ENCODE peak calls at places on chromosomes 1 and 21, in ten cellular contexts. One of them, this sample, is unnamed. For H3K4me1, the result is how much of the 10 kb centered on the place peaks cover.

GRCh38 chr1:29998686-29999085 is 724.7 kb downstream of the MATN1 start:
- DNase-seq in stomach: no peak
- DNase-seq in IMR-90: no peak
- DNase-seq in gastrocnemius medialis: no peak
- DNase-seq in ovary: no peak
- DNase-seq in suprapubic skin: no peak
- DNase-seq in body of pancreas: no peak
- DNase-seq in tibial nerve: no peak
- DNase-seq in K562: no peak
- DNase-seq in HCT116: no peak
- DNase-seq in this sample: no peak

GRCh38 chr1:234572966-234573365 is 37.0 kb downstream of the IRF2BP2 start:
- DNase-seq in gastrocnemius medialis: no peak
- DNase-seq in body of pancreas: no peak
- DNase-seq in stomach: no peak
- DNase-seq in ovary: no peak
- DNase-seq in HCT116: no peak
- DNase-seq in K562: no peak
- DNase-seq in tibial nerve: no peak
- DNase-seq in IMR-90: no peak
- DNase-seq in suprapubic skin: no peak
- DNase-seq in this sample: no peak

GRCh38 chr1:155507960-155508359 is 54.6 kb downstream of the ASH1L start:
- DNase-seq in gastrocnemius medialis: no peak
- DNase-seq in tibial nerve: no peak
- DNase-seq in IMR-90: no peak
- DNase-seq in ovary: no peak
- DNase-seq in stomach: no peak
- DNase-seq in body of pancreas: no peak
- DNase-seq in HCT116: no peak
- DNase-seq in suprapubic skin: no peak
- DNase-seq in K562: no peak
- DNase-seq in this sample: no peak

GRCh38 chr1:193275773-193276172 is 89.4 kb upstream of the B3GALT2 start:
- DNase-seq in IMR-90: no peak
- DNase-seq in body of pancreas: no peak
- DNase-seq in gastrocnemius medialis: no peak
- DNase-seq in ovary: no peak
- DNase-seq in suprapubic skin: no peak
- DNase-seq in K562: no peak
- DNase-seq in HCT116: no peak
- DNase-seq in tibial nerve: no peak
- DNase-seq in stomach: no peak
- DNase-seq in this sample: no peak

GRCh38 chr1:172447641-172448040 is 3.8 kb upstream of the PIGC start:
- DNase-seq in ovary: no peak
- DNase-seq in HCT116: no peak
- DNase-seq in tibial nerve: no peak
- DNase-seq in stomach: no peak
- DNase-seq in gastrocnemius medialis: no peak
- DNase-seq in body of pancreas: no peak
- DNase-seq in IMR-90: no peak
- DNase-seq in K562: no peak
- DNase-seq in suprapubic skin: no peak
- DNase-seq in this sample: no peak

GRCh38 chr1:47137925-47138615 is 829 bp downstream of the CYP4A22 start:
- DNase-seq in gastrocnemius medialis: no peak
- DNase-seq in tibial nerve: no peak
- DNase-seq in IMR-90: no peak
- DNase-seq in stomach: no peak
- DNase-seq in HCT116: no peak
- DNase-seq in K562: no peak
- DNase-seq in body of pancreas: no peak
- DNase-seq in ovary: no peak
- DNase-seq in suprapubic skin: no peak
- DNase-seq in this sample: no peak

GRCh38 chr21:41956926-41957729 is 3.3 kb upstream of the C2CD2 start:
- DNase-seq in suprapubic skin: peak
- DNase-seq in body of pancreas: no peak
- DNase-seq in IMR-90: peak
- DNase-seq in K562: peak
- DNase-seq in stomach: no peak
- DNase-seq in gastrocnemius medialis: peak
- DNase-seq in ovary: no peak
- DNase-seq in tibial nerve: no peak
- DNase-seq in HCT116: no peak
- DNase-seq in this sample: no peak

GRCh38 chr1:15788624-15789301 is 18.7 kb downstream of the UQCRHL start:
- DNase-seq in HCT116: no peak
- DNase-seq in IMR-90: peak
- DNase-seq in gastrocnemius medialis: no peak
- DNase-seq in tibial nerve: no peak
- DNase-seq in ovary: no peak
- DNase-seq in stomach: no peak
- DNase-seq in suprapubic skin: no peak
- DNase-seq in body of pancreas: no peak
- DNase-seq in K562: peak
- DNase-seq in this sample: no peak

DNA sequence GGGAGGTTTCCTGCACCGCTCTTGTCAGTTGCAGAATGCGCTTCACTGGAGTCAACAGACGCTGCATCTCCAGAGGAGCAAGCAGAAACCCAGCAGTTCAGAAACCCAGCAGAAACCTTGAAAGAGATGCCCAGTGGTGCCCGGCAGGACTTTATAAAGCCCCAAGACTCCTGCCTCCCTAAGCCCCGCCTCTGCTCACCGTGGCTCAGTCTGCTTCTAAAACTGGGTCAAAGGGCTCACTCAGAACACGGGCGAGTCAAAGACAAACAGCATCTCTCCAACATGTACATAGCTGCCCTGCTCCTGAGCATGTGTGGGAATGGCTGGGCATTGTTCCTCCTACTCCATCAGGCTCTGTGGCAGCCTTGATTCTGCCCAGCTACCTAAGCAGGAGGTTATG is at the start of gene HMGCS2:
- DNase-seq in body of pancreas: peak
- DNase-seq in IMR-90: no peak
- DNase-seq in ovary: no peak
- DNase-seq in K562: no peak
- DNase-seq in tibial nerve: no peak
- DNase-seq in suprapubic skin: no peak
- DNase-seq in HCT116: no peak
- DNase-seq in gastrocnemius medialis: no peak
- DNase-seq in stomach: peak
- DNase-seq in this sample: no peak
- TF ChIP-seq POLR2A in body of pancreas: no peak
- TF ChIP-seq POLR2A in IMR-90: no peak
- TF ChIP-seq POLR2A in ovary: no peak
- TF ChIP-seq POLR2A in K562: no peak
- TF ChIP-seq POLR2A in tibial nerve: no peak
- TF ChIP-seq POLR2A in suprapubic skin: no peak
- TF ChIP-seq POLR2A in HCT116: no peak
- TF ChIP-seq POLR2A in gastrocnemius medialis: no peak
- TF ChIP-seq POLR2A in stomach: no peak
- TF ChIP-seq POLR2A in this sample: no peak

DNA sequence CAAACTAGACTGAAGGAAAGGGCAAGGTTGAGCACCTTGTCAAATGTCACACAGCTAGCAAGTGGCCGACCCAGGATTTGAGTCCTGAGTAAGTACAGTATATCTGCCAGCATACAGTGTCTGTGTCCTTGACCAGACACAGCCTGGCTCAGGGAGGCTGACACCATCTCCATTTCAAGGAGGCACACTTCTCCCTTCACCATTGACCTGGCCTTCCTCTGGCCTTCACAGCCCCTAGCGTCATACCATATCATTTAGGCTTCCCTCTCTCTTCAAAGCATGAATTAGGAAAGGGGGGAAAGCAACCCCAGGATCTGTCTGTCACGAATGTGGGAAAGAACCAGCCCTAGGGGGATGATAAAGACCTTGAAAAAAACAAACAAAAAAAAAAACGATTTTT is 155.6 kb downstream of the PLPP3 start:
- DNase-seq in tibial nerve: no peak
- DNase-seq in ovary: no peak
- DNase-seq in HCT116: no peak
- DNase-seq in K562: no peak
- DNase-seq in IMR-90: no peak
- DNase-seq in stomach: no peak
- DNase-seq in body of pancreas: no peak
- DNase-seq in gastrocnemius medialis: no peak
- DNase-seq in suprapubic skin: no peak
- DNase-seq in this sample: no peak
- H3K27ac ChIP-seq in tibial nerve: no peak
- H3K27ac ChIP-seq in ovary: no peak
- H3K27ac ChIP-seq in HCT116: no peak
- H3K27ac ChIP-seq in K562: no peak
- H3K27ac ChIP-seq in IMR-90: no peak
- H3K27ac ChIP-seq in stomach: no peak
- H3K27ac ChIP-seq in body of pancreas: no peak
- H3K27ac ChIP-seq in gastrocnemius medialis: no peak
- H3K27ac ChIP-seq in suprapubic skin: no peak
- H3K27ac ChIP-seq in this sample: no peak

GRCh38 chr1:161179698-161180097 is 2.4 kb upstream of the B4GALT3 start:
- DNase-seq in HCT116: no peak
- DNase-seq in ovary: no peak
- DNase-seq in K562: no peak
- DNase-seq in suprapubic skin: no peak
- DNase-seq in stomach: no peak
- DNase-seq in IMR-90: no peak
- DNase-seq in body of pancreas: no peak
- DNase-seq in tibial nerve: no peak
- DNase-seq in gastrocnemius medialis: no peak
- DNase-seq in this sample: no peak
- H3K4me1 ChIP-seq in HCT116: under half
- H3K4me1 ChIP-seq in ovary: under half
- H3K4me1 ChIP-seq in K562: under half
- H3K4me1 ChIP-seq in suprapubic skin: half or more
- H3K4me1 ChIP-seq in stomach: under half
- H3K4me1 ChIP-seq in IMR-90: under half
- H3K4me1 ChIP-seq in body of pancreas: under half
- H3K4me1 ChIP-seq in tibial nerve: under half
- H3K4me1 ChIP-seq in gastrocnemius medialis: under half
- H3K4me1 ChIP-seq in this sample: under half

GRCh38 chr1:63363014-63363413 is 4.4 kb upstream of the ALG6 start:
- DNase-seq in suprapubic skin: no peak
- DNase-seq in IMR-90: no peak
- DNase-seq in K562: no peak
- DNase-seq in stomach: no peak
- DNase-seq in ovary: no peak
- DNase-seq in gastrocnemius medialis: no peak
- DNase-seq in tibial nerve: no peak
- DNase-seq in HCT116: no peak
- DNase-seq in body of pancreas: no peak
- DNase-seq in this sample: no peak

GRCh38 chr1:63362578-63362977 is 4.8 kb upstream of the ALG6 start:
- DNase-seq in body of pancreas: no peak
- DNase-seq in ovary: no peak
- DNase-seq in K562: no peak
- DNase-seq in HCT116: no peak
- DNase-seq in IMR-90: no peak
- DNase-seq in stomach: no peak
- DNase-seq in gastrocnemius medialis: no peak
- DNase-seq in tibial nerve: no peak
- DNase-seq in suprapubic skin: no peak
- DNase-seq in this sample: no peak

GRCh38 chr1:63362073-63362472 is 5.4 kb upstream of the ALG6 start:
- DNase-seq in tibial nerve: no peak
- DNase-seq in stomach: no peak
- DNase-seq in ovary: no peak
- DNase-seq in HCT116: no peak
- DNase-seq in body of pancreas: no peak
- DNase-seq in K562: no peak
- DNase-seq in gastrocnemius medialis: no peak
- DNase-seq in suprapubic skin: no peak
- DNase-seq in IMR-90: no peak
- DNase-seq in this sample: no peak

DNA sequence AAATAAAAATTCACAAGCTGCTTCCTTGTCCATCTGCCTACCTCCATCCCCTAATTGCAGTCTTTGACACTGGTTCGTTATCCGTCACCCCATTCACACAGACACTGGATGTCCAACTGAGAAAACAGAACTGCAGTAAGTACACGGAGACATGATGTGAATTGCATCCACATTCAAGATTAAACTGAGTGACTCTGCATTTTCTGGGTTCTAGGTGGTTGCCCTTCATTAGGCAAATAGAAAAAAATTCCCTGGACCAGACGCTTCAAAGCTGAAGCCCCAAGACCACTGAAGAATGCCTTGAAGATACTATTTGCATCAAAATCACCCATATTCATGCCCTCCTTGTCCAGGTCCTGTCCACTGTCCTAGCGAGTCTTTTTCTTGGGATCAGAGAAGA is 7.9 kb upstream of the ALG6 start:
- DNase-seq in K562: no peak
- DNase-seq in tibial nerve: no peak
- DNase-seq in body of pancreas: no peak
- DNase-seq in IMR-90: no peak
- DNase-seq in suprapubic skin: no peak
- DNase-seq in ovary: no peak
- DNase-seq in stomach: no peak
- DNase-seq in gastrocnemius medialis: no peak
- DNase-seq in HCT116: no peak
- DNase-seq in this sample: no peak
- TF ChIP-seq POLR2A in K562: no peak
- TF ChIP-seq POLR2A in tibial nerve: no peak
- TF ChIP-seq POLR2A in body of pancreas: no peak
- TF ChIP-seq POLR2A in IMR-90: no peak
- TF ChIP-seq POLR2A in suprapubic skin: no peak
- TF ChIP-seq POLR2A in ovary: no peak
- TF ChIP-seq POLR2A in stomach: no peak
- TF ChIP-seq POLR2A in gastrocnemius medialis: no peak
- TF ChIP-seq POLR2A in HCT116: no peak
- TF ChIP-seq POLR2A in this sample: no peak

GRCh38 chr1:148367596-148367995 is 115.5 kb downstream of the PPIAL4G start:
- DNase-seq in ovary: no peak
- DNase-seq in tibial nerve: no peak
- DNase-seq in HCT116: no peak
- DNase-seq in IMR-90: no peak
- DNase-seq in K562: no peak
- DNase-seq in gastrocnemius medialis: no peak
- DNase-seq in stomach: no peak
- DNase-seq in body of pancreas: no peak
- DNase-seq in suprapubic skin: no peak
- DNase-seq in this sample: no peak

GRCh38 chr1:148362930-148363810 is 119.9 kb downstream of the PPIAL4G start:
- DNase-seq in IMR-90: no peak
- DNase-seq in body of pancreas: no peak
- DNase-seq in ovary: no peak
- DNase-seq in suprapubic skin: no peak
- DNase-seq in K562: no peak
- DNase-seq in tibial nerve: no peak
- DNase-seq in gastrocnemius medialis: no peak
- DNase-seq in stomach: no peak
- DNase-seq in HCT116: no peak
- DNase-seq in this sample: no peak

GRCh38 chr1:148357037-148357436 is 126.1 kb downstream of the PPIAL4G start:
- DNase-seq in suprapubic skin: no peak
- DNase-seq in gastrocnemius medialis: no peak
- DNase-seq in K562: no peak
- DNase-seq in ovary: no peak
- DNase-seq in body of pancreas: no peak
- DNase-seq in IMR-90: no peak
- DNase-seq in HCT116: no peak
- DNase-seq in stomach: no peak
- DNase-seq in tibial nerve: no peak
- DNase-seq in this sample: no peak

GRCh38 chr1:148362141-148362929 is 120.8 kb downstream of the PPIAL4G start:
- DNase-seq in body of pancreas: peak
- DNase-seq in tibial nerve: no peak
- DNase-seq in HCT116: peak
- DNase-seq in stomach: peak
- DNase-seq in gastrocnemius medialis: no peak
- DNase-seq in IMR-90: peak
- DNase-seq in suprapubic skin: no peak
- DNase-seq in K562: no peak
- DNase-seq in ovary: no peak
- DNase-seq in this sample: no peak
- H3K27ac ChIP-seq in body of pancreas: no peak
- H3K27ac ChIP-seq in tibial nerve: no peak
- H3K27ac ChIP-seq in HCT116: peak
- H3K27ac ChIP-seq in stomach: no peak
- H3K27ac ChIP-seq in gastrocnemius medialis: no peak
- H3K27ac ChIP-seq in IMR-90: no peak
- H3K27ac ChIP-seq in suprapubic skin: no peak
- H3K27ac ChIP-seq in K562: no peak
- H3K27ac ChIP-seq in ovary: no peak
- H3K27ac ChIP-seq in this sample: no peak

This sample was measured in uterus.